ENCODE peak calls at places on chromosomes 13 and 19, in six cellular contexts. Z is Right ventricle myocardium superior; X is CD4-positive, alpha-beta T cell; U is glutamatergic neuron; F is EL; Y is stimulated activated CD4-positive, alpha-beta T cell treated with anti-CD3 and anti-CD28 coated beads, Interleukin-1b, Interleukin-23, amount 100 ng/mL, for 1 hour. J is an unnamed sample.

GRCh38 chr19:5470264-5470671 is 15.1 kb downstream of the ZNRF4 start:
- DNase-seq in U (no peak), Y (no peak), Z (no peak), X (no peak), F (no peak), J (no peak)

GRCh38 chr13:41196620-41197019 is 2.3 kb upstream of the KBTBD7 start:
- DNase-seq in Y (no peak), Z (no peak), U (no peak), F (peak), X (no peak), J (no peak)

GRCh38 chr19:40006273-40006691 is 9.4 kb downstream of the ZNF546 start:
- DNase-seq in Y (no peak), U (no peak), X (no peak), Z (no peak), F (peak), J (no peak)

GRCh38 chr19:16000024-16000687 is 51.3 kb downstream of the OR10H4 start:
- DNase-seq in Z (no peak), Y (no peak), X (no peak), U (no peak), F (no peak), J (no peak)

GRCh38 chr13:113400621-113401451 is 36.9 kb upstream of the GRTP1 start:
- DNase-seq in X (no peak), Y (no peak), F (no peak), Z (peak), U (no peak), J (no peak)

GRCh38 chr13:74134226-74134776 is at the start of gene KLF12:
- DNase-seq in Y (peak), F (peak), U (peak), Z (peak), X (peak), J (peak)

GRCh38 chr19:52734340-52734892 is 428 bp downstream of the ZNF611 start:
- DNase-seq in Y (no peak), F (peak), X (no peak), Z (peak), U (peak), J (peak)

GRCh38 chr13:112689498-112690241 is at the start of gene ATP11A:
- DNase-seq in Z (peak), F (peak), U (peak), Y (peak), X (peak), J (peak)

GRCh38 chr19:54137913-54138776 is 583 bp downstream of the CNOT3 start:
- DNase-seq in Z (no peak), U (peak), Y (no peak), F (no peak), X (no peak), J (peak)